ENCODE peak calls at places on chromosome 7, in seven cellular contexts. One of them, this sample, is unnamed.
A peak's percentile ranks its signal among the peaks of the same experiment; 100 is the strongest.

GRCh38 chr7:69283421-69283820 is 314.9 kb upstream of the AUTS2 start:
- DNase-seq in kidney epithelial cell: no peak
- DNase-seq in AG10803: peak; percentile 88
- DNase-seq in lower lobe of right lung: no peak
- DNase-seq in A549: no peak
- DNase-seq in psoas muscle: no peak
- DNase-seq in activated CD8-positive, alpha-beta T cell treated with anti-CD3 and anti-CD28 coated beads for 36 hours: no peak
- DNase-seq in this sample: no peak

GRCh38 chr7:142925413-142925812 is 8.1 kb downstream of the TRPV5 start:
- DNase-seq in kidney epithelial cell: no peak
- DNase-seq in AG10803: no peak
- DNase-seq in lower lobe of right lung: no peak
- DNase-seq in A549: no peak
- DNase-seq in psoas muscle: no peak
- DNase-seq in activated CD8-positive, alpha-beta T cell treated with anti-CD3 and anti-CD28 coated beads for 36 hours: peak; percentile 26
- DNase-seq in this sample: no peak

GRCh38 chr7:108057951-108058391 is 55.0 kb upstream of the LAMB1 start:
- DNase-seq in kidney epithelial cell: no peak
- DNase-seq in AG10803: no peak
- DNase-seq in lower lobe of right lung: no peak
- DNase-seq in A549: no peak
- DNase-seq in psoas muscle: no peak
- DNase-seq in activated CD8-positive, alpha-beta T cell treated with anti-CD3 and anti-CD28 coated beads for 36 hours: no peak
- DNase-seq in this sample: no peak

GRCh38 chr7:106609416-106609815 is 51.5 kb downstream of the CCDC71L start:
- DNase-seq in kidney epithelial cell: peak; percentile 44
- DNase-seq in AG10803: peak; percentile 72
- DNase-seq in lower lobe of right lung: no peak
- DNase-seq in A549: no peak
- DNase-seq in psoas muscle: no peak
- DNase-seq in activated CD8-positive, alpha-beta T cell treated with anti-CD3 and anti-CD28 coated beads for 36 hours: no peak
- DNase-seq in this sample: no peak

GRCh38 chr7:101239951-101240220 is 2.3 kb upstream of the CLDN15 start:
- DNase-seq in kidney epithelial cell: no peak
- DNase-seq in AG10803: no peak
- DNase-seq in lower lobe of right lung: no peak
- DNase-seq in A549: no peak
- DNase-seq in psoas muscle: no peak
- DNase-seq in activated CD8-positive, alpha-beta T cell treated with anti-CD3 and anti-CD28 coated beads for 36 hours: no peak
- DNase-seq in this sample: no peak

GRCh38 chr7:8441602-8442294 is 8.3 kb downstream of the NXPH1 start:
- DNase-seq in kidney epithelial cell: no peak
- DNase-seq in AG10803: no peak
- DNase-seq in lower lobe of right lung: no peak
- DNase-seq in A549: no peak
- DNase-seq in psoas muscle: no peak
- DNase-seq in activated CD8-positive, alpha-beta T cell treated with anti-CD3 and anti-CD28 coated beads for 36 hours: no peak
- DNase-seq in this sample: peak; percentile 32

GRCh38 chr7:99997545-99998137 is 17.8 kb upstream of the ZKSCAN1 start:
- DNase-seq in kidney epithelial cell: no peak
- DNase-seq in AG10803: peak; percentile 23
- DNase-seq in lower lobe of right lung: peak; percentile 68
- DNase-seq in A549: no peak
- DNase-seq in psoas muscle: peak; percentile 45
- DNase-seq in activated CD8-positive, alpha-beta T cell treated with anti-CD3 and anti-CD28 coated beads for 36 hours: peak; percentile 84
- DNase-seq in this sample: peak; percentile 71

GRCh38 chr7:100864263-100864845 is 2.8 kb upstream of the TRIP6 start:
- DNase-seq in kidney epithelial cell: no peak
- DNase-seq in AG10803: no peak
- DNase-seq in lower lobe of right lung: no peak
- DNase-seq in A549: no peak
- DNase-seq in psoas muscle: no peak
- DNase-seq in activated CD8-positive, alpha-beta T cell treated with anti-CD3 and anti-CD28 coated beads for 36 hours: no peak
- DNase-seq in this sample: no peak

GRCh38 chr7:12584940-12585339 is 14.4 kb downstream of the SCIN start:
- DNase-seq in kidney epithelial cell: no peak
- DNase-seq in AG10803: peak; percentile 62
- DNase-seq in lower lobe of right lung: no peak
- DNase-seq in A549: peak; percentile 70
- DNase-seq in psoas muscle: no peak
- DNase-seq in activated CD8-positive, alpha-beta T cell treated with anti-CD3 and anti-CD28 coated beads for 36 hours: no peak
- DNase-seq in this sample: no peak

GRCh38 chr7:1989049-1989860 is 243.5 kb downstream of the MAD1L1 start:
- DNase-seq in kidney epithelial cell: no peak
- DNase-seq in AG10803: no peak
- DNase-seq in lower lobe of right lung: no peak
- DNase-seq in A549: no peak
- DNase-seq in psoas muscle: no peak
- DNase-seq in activated CD8-positive, alpha-beta T cell treated with anti-CD3 and anti-CD28 coated beads for 36 hours: no peak
- DNase-seq in this sample: no peak

GRCh38 chr7:1692500-1693418 is 22.7 kb downstream of the ELFN1 start:
- DNase-seq in kidney epithelial cell: no peak
- DNase-seq in AG10803: no peak
- DNase-seq in lower lobe of right lung: peak; percentile 31
- DNase-seq in A549: no peak
- DNase-seq in psoas muscle: no peak
- DNase-seq in activated CD8-positive, alpha-beta T cell treated with anti-CD3 and anti-CD28 coated beads for 36 hours: no peak
- DNase-seq in this sample: no peak

GRCh38 chr7:126445991-126446390 is 806.8 kb downstream of the GRM8 start:
- DNase-seq in kidney epithelial cell: no peak
- DNase-seq in AG10803: no peak
- DNase-seq in lower lobe of right lung: no peak
- DNase-seq in A549: no peak
- DNase-seq in psoas muscle: no peak
- DNase-seq in activated CD8-positive, alpha-beta T cell treated with anti-CD3 and anti-CD28 coated beads for 36 hours: no peak
- DNase-seq in this sample: no peak

GRCh38 chr7:137968890-137969289 is 33.0 kb downstream of the CREB3L2 start:
- DNase-seq in kidney epithelial cell: no peak
- DNase-seq in AG10803: peak; percentile 51
- DNase-seq in lower lobe of right lung: no peak
- DNase-seq in A549: no peak
- DNase-seq in psoas muscle: no peak
- DNase-seq in activated CD8-positive, alpha-beta T cell treated with anti-CD3 and anti-CD28 coated beads for 36 hours: no peak
- DNase-seq in this sample: no peak

GRCh38 chr7:491292-491957 is 28.2 kb downstream of the PDGFA start:
- DNase-seq in kidney epithelial cell: no peak
- DNase-seq in AG10803: no peak
- DNase-seq in lower lobe of right lung: peak; percentile 29
- DNase-seq in A549: no peak
- DNase-seq in psoas muscle: peak; percentile 6
- DNase-seq in activated CD8-positive, alpha-beta T cell treated with anti-CD3 and anti-CD28 coated beads for 36 hours: no peak
- DNase-seq in this sample: no peak

GRCh38 chr7:85184599-85185354 is 2.1 kb downstream of the SEMA3D start:
- DNase-seq in kidney epithelial cell: no peak
- DNase-seq in AG10803: peak; percentile 40
- DNase-seq in lower lobe of right lung: peak; percentile 43
- DNase-seq in A549: no peak
- DNase-seq in psoas muscle: peak; percentile 18
- DNase-seq in activated CD8-positive, alpha-beta T cell treated with anti-CD3 and anti-CD28 coated beads for 36 hours: no peak
- DNase-seq in this sample: peak; percentile 72

GRCh38 chr7:98836811-98837631 is 32.8 kb downstream of the TMEM130 start:
- DNase-seq in kidney epithelial cell: no peak
- DNase-seq in AG10803: no peak
- DNase-seq in lower lobe of right lung: no peak
- DNase-seq in A549: peak; percentile 67
- DNase-seq in psoas muscle: no peak
- DNase-seq in activated CD8-positive, alpha-beta T cell treated with anti-CD3 and anti-CD28 coated beads for 36 hours: peak; percentile 60
- DNase-seq in this sample: peak; percentile 82

GRCh38 chr7:31100870-31101269 is 48.8 kb downstream of the ADCYAP1R1 start:
- DNase-seq in kidney epithelial cell: no peak
- DNase-seq in AG10803: no peak
- DNase-seq in lower lobe of right lung: no peak
- DNase-seq in A549: no peak
- DNase-seq in psoas muscle: no peak
- DNase-seq in activated CD8-positive, alpha-beta T cell treated with anti-CD3 and anti-CD28 coated beads for 36 hours: no peak
- DNase-seq in this sample: no peak

GRCh38 chr7:30327813-30328212 is 43.4 kb downstream of the ZNRF2 start:
- DNase-seq in kidney epithelial cell: no peak
- DNase-seq in AG10803: peak; percentile 33
- DNase-seq in lower lobe of right lung: no peak
- DNase-seq in A549: no peak
- DNase-seq in psoas muscle: no peak
- DNase-seq in activated CD8-positive, alpha-beta T cell treated with anti-CD3 and anti-CD28 coated beads for 36 hours: no peak
- DNase-seq in this sample: no peak

GRCh38 chr7:152931583-152931982 is 172.0 kb downstream of the ACTR3B start:
- DNase-seq in kidney epithelial cell: no peak
- DNase-seq in AG10803: no peak
- DNase-seq in lower lobe of right lung: no peak
- DNase-seq in A549: no peak
- DNase-seq in psoas muscle: no peak
- DNase-seq in activated CD8-positive, alpha-beta T cell treated with anti-CD3 and anti-CD28 coated beads for 36 hours: no peak
- DNase-seq in this sample: no peak

GRCh38 chr7:2759736-2760097 is 71.7 kb downstream of the AMZ1 start:
- DNase-seq in kidney epithelial cell: no peak
- DNase-seq in AG10803: no peak
- DNase-seq in lower lobe of right lung: no peak
- DNase-seq in A549: no peak
- DNase-seq in psoas muscle: peak; percentile 41
- DNase-seq in activated CD8-positive, alpha-beta T cell treated with anti-CD3 and anti-CD28 coated beads for 36 hours: no peak
- DNase-seq in this sample: peak; percentile 73

GRCh38 chr7:84271550-84271949 is 77.0 kb upstream of the SEMA3A start:
- DNase-seq in kidney epithelial cell: peak; percentile 29
- DNase-seq in AG10803: peak; percentile 67
- DNase-seq in lower lobe of right lung: no peak
- DNase-seq in A549: no peak
- DNase-seq in psoas muscle: no peak
- DNase-seq in activated CD8-positive, alpha-beta T cell treated with anti-CD3 and anti-CD28 coated beads for 36 hours: no peak
- DNase-seq in this sample: no peak

GRCh38 chr7:106770191-106770590 is 94.9 kb upstream of the PIK3CG start:
- DNase-seq in kidney epithelial cell: peak; percentile 68
- DNase-seq in AG10803: peak; percentile 84
- DNase-seq in lower lobe of right lung: no peak
- DNase-seq in A549: peak; percentile 69
- DNase-seq in psoas muscle: no peak
- DNase-seq in activated CD8-positive, alpha-beta T cell treated with anti-CD3 and anti-CD28 coated beads for 36 hours: no peak
- DNase-seq in this sample: no peak

GRCh38 chr7:90846171-90846570 is 250.1 kb downstream of the CDK14 start:
- DNase-seq in kidney epithelial cell: no peak
- DNase-seq in AG10803: no peak
- DNase-seq in lower lobe of right lung: no peak
- DNase-seq in A549: no peak
- DNase-seq in psoas muscle: no peak
- DNase-seq in activated CD8-positive, alpha-beta T cell treated with anti-CD3 and anti-CD28 coated beads for 36 hours: no peak
- DNase-seq in this sample: no peak

GRCh38 chr7:45061352-45061751 is 27.4 kb downstream of the NACAD start:
- DNase-seq in kidney epithelial cell: no peak
- DNase-seq in AG10803: no peak
- DNase-seq in lower lobe of right lung: no peak
- DNase-seq in A549: no peak
- DNase-seq in psoas muscle: no peak
- DNase-seq in activated CD8-positive, alpha-beta T cell treated with anti-CD3 and anti-CD28 coated beads for 36 hours: no peak
- DNase-seq in this sample: no peak

GRCh38 chr7:148084138-148084537 is 506.4 kb upstream of the C7orf33 start:
- DNase-seq in kidney epithelial cell: no peak
- DNase-seq in AG10803: peak; percentile 72
- DNase-seq in lower lobe of right lung: no peak
- DNase-seq in A549: peak; percentile 35
- DNase-seq in psoas muscle: peak; percentile 17
- DNase-seq in activated CD8-positive, alpha-beta T cell treated with anti-CD3 and anti-CD28 coated beads for 36 hours: peak; percentile 49
- DNase-seq in this sample: peak; percentile 68

GRCh38 chr7:33550363-33550762 is 355.0 kb upstream of the BMPER start:
- DNase-seq in kidney epithelial cell: no peak
- DNase-seq in AG10803: peak; percentile 61
- DNase-seq in lower lobe of right lung: no peak
- DNase-seq in A549: no peak
- DNase-seq in psoas muscle: no peak
- DNase-seq in activated CD8-positive, alpha-beta T cell treated with anti-CD3 and anti-CD28 coated beads for 36 hours: no peak
- DNase-seq in this sample: no peak
- TF ChIP-seq CTCF in kidney epithelial cell: no peak
- TF ChIP-seq CTCF in AG10803: no peak
- TF ChIP-seq CTCF in lower lobe of right lung: no peak
- TF ChIP-seq CTCF in A549: no peak
- TF ChIP-seq CTCF in psoas muscle: no peak
- TF ChIP-seq CTCF in activated CD8-positive, alpha-beta T cell treated with anti-CD3 and anti-CD28 coated beads for 36 hours: no peak
- TF ChIP-seq CTCF in this sample: no peak

GRCh38 chr7:102288285-102288930 is 1.7 kb downstream of the SH2B2 start:
- DNase-seq in kidney epithelial cell: no peak
- DNase-seq in AG10803: no peak
- DNase-seq in lower lobe of right lung: no peak
- DNase-seq in A549: no peak
- DNase-seq in psoas muscle: no peak
- DNase-seq in activated CD8-positive, alpha-beta T cell treated with anti-CD3 and anti-CD28 coated beads for 36 hours: peak; percentile 66
- DNase-seq in this sample: no peak
- TF ChIP-seq CTCF in kidney epithelial cell: no peak
- TF ChIP-seq CTCF in AG10803: peak; percentile 18
- TF ChIP-seq CTCF in lower lobe of right lung: no peak
- TF ChIP-seq CTCF in A549: peak; percentile 12
- TF ChIP-seq CTCF in psoas muscle: no peak
- TF ChIP-seq CTCF in activated CD8-positive, alpha-beta T cell treated with anti-CD3 and anti-CD28 coated beads for 36 hours: no peak
- TF ChIP-seq CTCF in this sample: no peak

GRCh38 chr7:43847496-43847895 is 21.8 kb downstream of the MRPS24 start:
- DNase-seq in kidney epithelial cell: no peak
- DNase-seq in AG10803: peak; percentile 9
- DNase-seq in lower lobe of right lung: no peak
- DNase-seq in A549: no peak
- DNase-seq in psoas muscle: no peak
- DNase-seq in activated CD8-positive, alpha-beta T cell treated with anti-CD3 and anti-CD28 coated beads for 36 hours: no peak
- DNase-seq in this sample: no peak

GRCh38 chr7:43849069-43849468 is 20.2 kb downstream of the MRPS24 start:
- DNase-seq in kidney epithelial cell: no peak
- DNase-seq in AG10803: no peak
- DNase-seq in lower lobe of right lung: no peak
- DNase-seq in A549: no peak
- DNase-seq in psoas muscle: no peak
- DNase-seq in activated CD8-positive, alpha-beta T cell treated with anti-CD3 and anti-CD28 coated beads for 36 hours: no peak
- DNase-seq in this sample: no peak

GRCh38 chr7:43844257-43844656 is 25.1 kb downstream of the MRPS24 start:
- DNase-seq in kidney epithelial cell: no peak
- DNase-seq in AG10803: no peak
- DNase-seq in lower lobe of right lung: no peak
- DNase-seq in A549: no peak
- DNase-seq in psoas muscle: no peak
- DNase-seq in activated CD8-positive, alpha-beta T cell treated with anti-CD3 and anti-CD28 coated beads for 36 hours: no peak
- DNase-seq in this sample: no peak

GRCh38 chr7:43843276-43843675 is 26.0 kb downstream of the MRPS24 start:
- DNase-seq in kidney epithelial cell: no peak
- DNase-seq in AG10803: no peak
- DNase-seq in lower lobe of right lung: no peak
- DNase-seq in A549: no peak
- DNase-seq in psoas muscle: no peak
- DNase-seq in activated CD8-positive, alpha-beta T cell treated with anti-CD3 and anti-CD28 coated beads for 36 hours: no peak
- DNase-seq in this sample: no peak

GRCh38 chr7:43844662-43845061 is 24.7 kb downstream of the MRPS24 start:
- DNase-seq in kidney epithelial cell: no peak
- DNase-seq in AG10803: no peak
- DNase-seq in lower lobe of right lung: no peak
- DNase-seq in A549: no peak
- DNase-seq in psoas muscle: no peak
- DNase-seq in activated CD8-positive, alpha-beta T cell treated with anti-CD3 and anti-CD28 coated beads for 36 hours: no peak
- DNase-seq in this sample: no peak
- TF ChIP-seq CTCF in kidney epithelial cell: no peak
- TF ChIP-seq CTCF in AG10803: no peak
- TF ChIP-seq CTCF in lower lobe of right lung: no peak
- TF ChIP-seq CTCF in A549: no peak
- TF ChIP-seq CTCF in psoas muscle: no peak
- TF ChIP-seq CTCF in activated CD8-positive, alpha-beta T cell treated with anti-CD3 and anti-CD28 coated beads for 36 hours: no peak
- TF ChIP-seq CTCF in this sample: no peak

DNA sequence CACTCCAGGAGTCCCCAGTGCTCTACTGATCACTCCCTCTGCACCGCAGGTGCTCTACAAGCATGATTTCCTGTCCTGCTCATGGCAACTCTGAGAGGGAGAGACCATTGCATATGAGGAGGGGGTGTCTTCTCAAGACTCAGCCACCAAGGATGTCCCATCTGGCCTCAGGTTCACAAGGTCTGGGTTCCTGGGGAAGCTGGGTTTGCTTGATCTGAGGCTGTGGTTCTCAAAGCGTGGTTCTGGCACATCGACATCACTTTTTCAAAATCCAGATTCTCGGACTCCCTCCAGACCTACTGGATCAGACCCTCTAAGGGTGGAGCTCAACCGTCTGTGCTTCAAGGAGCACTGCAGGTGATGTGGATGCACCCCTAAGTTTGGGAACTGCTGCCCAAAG is 247.5 kb downstream of the PLXNA4 start:
- DNase-seq in kidney epithelial cell: no peak
- DNase-seq in AG10803: no peak
- DNase-seq in lower lobe of right lung: no peak
- DNase-seq in A549: no peak
- DNase-seq in psoas muscle: no peak
- DNase-seq in activated CD8-positive, alpha-beta T cell treated with anti-CD3 and anti-CD28 coated beads for 36 hours: no peak
- DNase-seq in this sample: no peak
- TF ChIP-seq CTCF in kidney epithelial cell: no peak
- TF ChIP-seq CTCF in AG10803: no peak
- TF ChIP-seq CTCF in lower lobe of right lung: no peak
- TF ChIP-seq CTCF in A549: no peak
- TF ChIP-seq CTCF in psoas muscle: no peak
- TF ChIP-seq CTCF in activated CD8-positive, alpha-beta T cell treated with anti-CD3 and anti-CD28 coated beads for 36 hours: no peak
- TF ChIP-seq CTCF in this sample: no peak